ENCODE peak calls at places on chromosomes 3 and 15, in seven cellular contexts. One of them, this sample, is unnamed.

GRCh38 chr15:66186049-66186825 is 67.3 kb downstream of the MEGF11 start:
- DNase-seq in astrocyte: peak; percentile 21
- DNase-seq in fibroblast of lung: no peak
- DNase-seq in hepatocyte: no peak
- DNase-seq in neuronal stem cell: no peak
- DNase-seq in HepG2: no peak
- DNase-seq in PC-3: no peak
- DNase-seq in this sample: no peak

GRCh38 chr3:541328-541727 is 344.8 kb downstream of the CHL1 start:
- DNase-seq in hepatocyte: peak; percentile 38
- DNase-seq in fibroblast of lung: no peak
- DNase-seq in astrocyte: no peak
- DNase-seq in PC-3: no peak
- DNase-seq in neuronal stem cell: no peak
- DNase-seq in HepG2: no peak
- DNase-seq in this sample: no peak

GRCh38 chr3:195085356-195086130 is 185.4 kb downstream of the XXYLT1 start:
- DNase-seq in neuronal stem cell: no peak
- DNase-seq in astrocyte: no peak
- DNase-seq in hepatocyte: no peak
- DNase-seq in PC-3: no peak
- DNase-seq in fibroblast of lung: no peak
- DNase-seq in HepG2: no peak
- DNase-seq in this sample: no peak

GRCh38 chr15:30038667-30039523 is 43.9 kb upstream of the GOLGA8J start:
- DNase-seq in PC-3: peak; percentile 17
- DNase-seq in neuronal stem cell: no peak
- DNase-seq in fibroblast of lung: no peak
- DNase-seq in HepG2: no peak
- DNase-seq in astrocyte: no peak
- DNase-seq in hepatocyte: no peak
- DNase-seq in this sample: no peak

GRCh38 chr15:37098468-37099320 is 1.7 kb downstream of the MEIS2 start:
- DNase-seq in neuronal stem cell: peak; percentile 31
- DNase-seq in HepG2: no peak
- DNase-seq in fibroblast of lung: peak; percentile 55
- DNase-seq in astrocyte: no peak
- DNase-seq in PC-3: peak; percentile 46
- DNase-seq in hepatocyte: peak; percentile 71
- DNase-seq in this sample: no peak

GRCh38 chr15:100762289-100762688 is 117.3 kb upstream of the ALDH1A3 start:
- DNase-seq in astrocyte: no peak
- DNase-seq in fibroblast of lung: no peak
- DNase-seq in HepG2: no peak
- DNase-seq in hepatocyte: no peak
- DNase-seq in PC-3: no peak
- DNase-seq in neuronal stem cell: no peak
- DNase-seq in this sample: no peak

GRCh38 chr3:20682573-20682972 is 496.6 kb upstream of the SGO1 start:
- DNase-seq in hepatocyte: no peak
- DNase-seq in neuronal stem cell: no peak
- DNase-seq in astrocyte: peak; percentile 90
- DNase-seq in fibroblast of lung: no peak
- DNase-seq in HepG2: no peak
- DNase-seq in PC-3: no peak
- DNase-seq in this sample: no peak

GRCh38 chr15:26771917-26772587 is 814 bp downstream of the GABRB3 start:
- DNase-seq in fibroblast of lung: no peak
- DNase-seq in PC-3: no peak
- DNase-seq in HepG2: no peak
- DNase-seq in hepatocyte: peak; percentile 62
- DNase-seq in neuronal stem cell: peak; percentile 17
- DNase-seq in astrocyte: peak; percentile 2
- DNase-seq in this sample: no peak

GRCh38 chr3:155664922-155665695 is 79.8 kb downstream of the PLCH1 start:
- DNase-seq in astrocyte: peak; percentile 84
- DNase-seq in hepatocyte: peak; percentile 57
- DNase-seq in neuronal stem cell: no peak
- DNase-seq in PC-3: peak; percentile 88
- DNase-seq in HepG2: peak; percentile 65
- DNase-seq in fibroblast of lung: peak; percentile 89
- DNase-seq in this sample: no peak

GRCh38 chr15:83108266-83109219 is 1.1 kb downstream of the TM6SF1 start:
- DNase-seq in hepatocyte: no peak
- DNase-seq in astrocyte: no peak
- DNase-seq in neuronal stem cell: no peak
- DNase-seq in fibroblast of lung: peak; percentile 72
- DNase-seq in PC-3: no peak
- DNase-seq in HepG2: no peak
- DNase-seq in this sample: no peak

DNA sequence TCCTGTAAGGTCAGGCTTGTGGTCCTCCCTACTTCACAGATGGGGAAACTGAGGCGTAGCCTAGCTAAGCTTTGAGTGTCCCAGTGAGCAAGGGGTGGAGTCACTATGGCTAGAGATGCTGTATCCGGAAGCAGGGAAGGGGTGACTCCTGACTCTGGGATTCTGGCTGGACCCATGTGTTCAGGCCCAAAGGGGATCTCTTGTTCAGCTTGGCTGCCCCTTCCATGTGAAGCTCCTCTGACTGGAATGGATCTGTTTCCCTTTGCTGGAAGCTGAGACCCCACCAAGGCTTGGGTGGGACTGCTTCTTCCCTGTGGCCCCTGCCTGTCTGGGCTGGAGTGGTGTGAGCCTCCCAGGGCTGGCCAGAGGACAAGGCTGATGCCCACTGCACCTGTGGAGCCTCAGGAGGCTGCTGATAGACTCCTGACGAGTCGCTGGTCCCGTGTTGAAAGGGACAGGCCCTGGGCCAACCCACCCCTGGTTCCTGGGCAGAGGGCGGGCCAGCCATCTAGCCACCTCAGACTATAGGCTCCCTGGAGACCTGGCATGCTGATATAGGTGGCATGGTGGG is 1.0 kb downstream of the MAPKAPK3 start:
- DNase-seq in PC-3: no peak
- DNase-seq in neuronal stem cell: no peak
- DNase-seq in HepG2: no peak
- DNase-seq in fibroblast of lung: no peak
- DNase-seq in hepatocyte: peak; percentile 32
- DNase-seq in astrocyte: no peak
- DNase-seq in this sample: no peak
- H3K4me3 ChIP-seq in PC-3: peak overlapping the region; percentile 75
- H3K4me3 ChIP-seq in neuronal stem cell: peak overlapping the region; percentile 89
- H3K4me3 ChIP-seq in HepG2: peak overlapping the region; percentile 78
- H3K4me3 ChIP-seq in fibroblast of lung: peak overlapping the region; percentile 68
- H3K4me3 ChIP-seq in hepatocyte: peak overlapping the region; percentile 80
- H3K4me3 ChIP-seq in astrocyte: peak overlapping the region; percentile 66
- H3K4me3 ChIP-seq in this sample: peak overlapping the region; percentile 60

GRCh38 chr15:43204016-43204901 is 16.6 kb downstream of the EPB42 start:
- DNase-seq in astrocyte: peak; percentile 49
- DNase-seq in fibroblast of lung: peak; percentile 56
- DNase-seq in neuronal stem cell: no peak
- DNase-seq in HepG2: peak; percentile 53
- DNase-seq in hepatocyte: peak; percentile 72
- DNase-seq in PC-3: peak; percentile 73
- DNase-seq in this sample: no peak
- H2AFZ ChIP-seq in astrocyte: no peak overlapping the region
- H2AFZ ChIP-seq in fibroblast of lung: no peak overlapping the region
- H2AFZ ChIP-seq in neuronal stem cell: peak overlapping the region; percentile 51
- H2AFZ ChIP-seq in HepG2: no peak overlapping the region
- H2AFZ ChIP-seq in hepatocyte: no peak overlapping the region
- H2AFZ ChIP-seq in PC-3: peak overlapping the region; percentile 24
- H2AFZ ChIP-seq in this sample: no peak overlapping the region

GRCh38 chr3:119297169-119297568 is 3.0 kb downstream of the ARHGAP31 start:
- DNase-seq in HepG2: no peak
- DNase-seq in neuronal stem cell: no peak
- DNase-seq in astrocyte: peak; percentile 73
- DNase-seq in hepatocyte: no peak
- DNase-seq in fibroblast of lung: peak; percentile 31
- DNase-seq in PC-3: peak; percentile 27
- DNase-seq in this sample: no peak
- H3K4me3 ChIP-seq in HepG2: no peak overlapping the region
- H3K4me3 ChIP-seq in neuronal stem cell: no peak overlapping the region
- H3K4me3 ChIP-seq in astrocyte: peak overlapping the region; percentile 73
- H3K4me3 ChIP-seq in hepatocyte: no peak overlapping the region
- H3K4me3 ChIP-seq in fibroblast of lung: no peak overlapping the region
- H3K4me3 ChIP-seq in PC-3: no peak overlapping the region
- H3K4me3 ChIP-seq in this sample: no peak overlapping the region

DNA sequence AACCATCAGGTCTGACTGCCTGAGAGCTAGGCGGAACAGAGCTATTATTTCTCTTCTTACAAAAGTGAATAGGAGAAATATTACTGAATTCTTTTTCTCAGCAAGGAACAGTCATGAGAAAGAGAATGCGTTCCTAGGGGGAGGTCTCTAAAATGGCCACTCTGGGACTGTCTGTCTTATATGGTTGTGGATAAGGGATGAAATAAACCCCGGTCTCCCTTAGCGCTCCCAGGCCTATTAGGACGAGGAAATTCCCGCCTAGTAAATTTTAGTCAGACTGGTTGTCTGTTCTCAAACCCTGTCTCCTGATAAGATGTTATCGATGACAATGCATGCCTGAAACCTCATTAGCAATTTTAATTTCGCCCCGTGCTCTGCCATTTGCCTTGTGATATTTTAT is 20.1 kb upstream of the WDR5B start:
- DNase-seq in fibroblast of lung: no peak
- DNase-seq in astrocyte: no peak
- DNase-seq in HepG2: no peak
- DNase-seq in hepatocyte: no peak
- DNase-seq in neuronal stem cell: no peak
- DNase-seq in PC-3: no peak
- DNase-seq in this sample: no peak
- H2AFZ ChIP-seq in fibroblast of lung: no peak overlapping the region
- H2AFZ ChIP-seq in astrocyte: no peak overlapping the region
- H2AFZ ChIP-seq in HepG2: no peak overlapping the region
- H2AFZ ChIP-seq in hepatocyte: no peak overlapping the region
- H2AFZ ChIP-seq in neuronal stem cell: no peak overlapping the region
- H2AFZ ChIP-seq in PC-3: no peak overlapping the region
- H2AFZ ChIP-seq in this sample: no peak overlapping the region

GRCh38 chr15:92733934-92734521 is 78.5 kb upstream of the FAM174B start:
- DNase-seq in HepG2: no peak
- DNase-seq in hepatocyte: peak; percentile 26
- DNase-seq in astrocyte: peak; percentile 44
- DNase-seq in PC-3: no peak
- DNase-seq in neuronal stem cell: no peak
- DNase-seq in fibroblast of lung: peak; percentile 59
- DNase-seq in this sample: no peak

DNA sequence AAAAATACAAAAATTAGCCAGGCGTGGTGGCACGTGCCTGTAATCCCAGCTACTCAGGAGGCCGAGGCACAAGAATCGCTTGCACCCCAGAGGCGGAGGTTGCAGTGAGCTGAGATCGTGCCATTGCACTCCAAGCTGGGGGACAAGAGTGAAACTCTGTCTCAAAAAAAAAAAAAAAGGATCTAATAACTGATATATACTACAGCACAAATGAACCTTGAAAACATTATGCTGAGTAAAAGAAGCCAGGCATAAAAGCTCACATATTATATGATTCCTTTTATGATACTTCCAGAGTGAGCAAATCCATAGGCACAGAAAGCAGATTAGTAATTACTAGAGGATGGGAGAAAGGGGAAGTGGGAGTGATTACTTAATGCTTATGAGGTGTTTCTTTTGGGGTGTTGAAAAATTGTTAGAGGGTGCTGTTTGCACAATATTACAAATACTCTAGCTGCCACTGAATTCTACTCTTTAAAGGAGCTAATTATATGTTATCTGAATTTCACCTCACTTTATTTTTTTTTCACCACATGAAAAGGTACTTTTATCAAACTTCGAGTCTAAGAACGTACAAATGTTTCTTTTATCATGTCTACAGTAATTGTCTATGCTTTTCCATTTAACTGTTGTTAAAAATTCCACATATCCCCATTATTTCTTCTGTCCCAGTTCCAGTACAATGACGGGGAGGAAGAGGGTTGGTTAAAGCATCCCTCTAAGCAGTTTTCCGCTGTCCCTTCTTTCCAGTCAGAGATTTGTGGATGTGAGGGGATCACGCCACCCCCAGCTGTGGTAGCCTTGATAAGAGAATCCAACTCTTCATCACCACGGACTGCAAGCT is 77.7 kb upstream of the FAM174B start:
- DNase-seq in HepG2: no peak
- DNase-seq in hepatocyte: no peak
- DNase-seq in astrocyte: no peak
- DNase-seq in fibroblast of lung: no peak
- DNase-seq in PC-3: no peak
- DNase-seq in neuronal stem cell: no peak
- DNase-seq in this sample: no peak
- H3K4me3 ChIP-seq in HepG2: no peak overlapping the region
- H3K4me3 ChIP-seq in hepatocyte: peak overlapping the region; percentile 16
- H3K4me3 ChIP-seq in astrocyte: peak overlapping the region; percentile 64
- H3K4me3 ChIP-seq in fibroblast of lung: peak overlapping the region; percentile 62
- H3K4me3 ChIP-seq in PC-3: no peak overlapping the region
- H3K4me3 ChIP-seq in neuronal stem cell: peak overlapping the region; percentile 73
- H3K4me3 ChIP-seq in this sample: no peak overlapping the region

GRCh38 chr3:144915202-144915601 is 943.6 kb downstream of the DIPK2A start:
- DNase-seq in PC-3: no peak
- DNase-seq in fibroblast of lung: peak; percentile 15
- DNase-seq in HepG2: no peak
- DNase-seq in astrocyte: no peak
- DNase-seq in hepatocyte: no peak
- DNase-seq in neuronal stem cell: no peak
- DNase-seq in this sample: no peak
- H2AFZ ChIP-seq in PC-3: no peak overlapping the region
- H2AFZ ChIP-seq in fibroblast of lung: peak overlapping the region; percentile 16
- H2AFZ ChIP-seq in HepG2: no peak overlapping the region
- H2AFZ ChIP-seq in astrocyte: no peak overlapping the region
- H2AFZ ChIP-seq in hepatocyte: peak overlapping the region; percentile 41
- H2AFZ ChIP-seq in neuronal stem cell: no peak overlapping the region
- H2AFZ ChIP-seq in this sample: no peak overlapping the region

GRCh38 chr15:38378162-38378560 is 75.8 kb upstream of the FAM98B start:
- DNase-seq in HepG2: no peak
- DNase-seq in hepatocyte: no peak
- DNase-seq in astrocyte: peak; percentile 18
- DNase-seq in neuronal stem cell: no peak
- DNase-seq in PC-3: no peak
- DNase-seq in fibroblast of lung: peak; percentile 57
- DNase-seq in this sample: no peak
- H3K4me3 ChIP-seq in HepG2: no peak overlapping the region
- H3K4me3 ChIP-seq in hepatocyte: no peak overlapping the region
- H3K4me3 ChIP-seq in astrocyte: no peak overlapping the region
- H3K4me3 ChIP-seq in neuronal stem cell: no peak overlapping the region
- H3K4me3 ChIP-seq in PC-3: no peak overlapping the region
- H3K4me3 ChIP-seq in fibroblast of lung: no peak overlapping the region
- H3K4me3 ChIP-seq in this sample: no peak overlapping the region